ENCODE peak calls at places on chromosomes 12 and 14, in seven cellular contexts. V, Y, I, R, G, L and K are unnamed samples.

GRCh38 chr12:85191-85666 is 18.7 kb downstream of the IQSEC3 start:
- DNase-seq in Y (no peak), L (no peak), V (no peak), G (no peak), R (no peak), I (no peak), K (no peak)

GRCh38 chr12:132124766-132125425 is 19.2 kb downstream of the DDX51 start:
- DNase-seq in V (no peak), R (no peak), I (no peak), Y (no peak), L (no peak), G (no peak), K (no peak)

GRCh38 chr14:100400115-100400514 is 77.0 kb downstream of the SLC25A47 start:
- DNase-seq in R (no peak), L (no peak), G (peak; percentile 53), I (no peak), V (no peak), Y (no peak), K (no peak)

GRCh38 chr12:31466768-31467167 is 124.2 kb downstream of the DENND5B start:
- DNase-seq in G (no peak), I (no peak), L (no peak), Y (no peak), R (no peak), V (no peak), K (no peak)

GRCh38 chr12:80441921-80442320 is 2.1 kb upstream of the PTPRQ start:
- DNase-seq in L (no peak), V (no peak), Y (peak; percentile 58), I (no peak), R (no peak), G (no peak), K (no peak)

GRCh38 chr14:93729993-93730392 is 58.3 kb downstream of the PRIMA1 start:
- DNase-seq in G (no peak), L (no peak), I (no peak), V (no peak), Y (no peak), R (no peak), K (no peak)

GRCh38 chr14:105865266-105865903 is 339.0 kb downstream of the TMEM121 start:
- DNase-seq in Y (no peak), I (no peak), G (no peak), R (no peak), V (no peak), L (no peak), K (peak; percentile 94)

GRCh38 chr12:75766263-75767160 is 255.1 kb upstream of the KRR1 start:
- DNase-seq in V (peak; percentile 92), R (no peak), L (no peak), I (no peak), Y (peak; percentile 67), G (no peak), K (no peak)

GRCh38 chr12:26121323-26121740 is 3.5 kb downstream of the BHLHE41 start:
- DNase-seq in G (no peak), I (no peak), Y (no peak), L (no peak), V (no peak), R (no peak), K (no peak)

GRCh38 chr12:93128332-93128707 is 199.2 kb upstream of the EEA1 start:
- DNase-seq in V (no peak), Y (no peak), R (no peak), I (no peak), L (no peak), G (no peak), K (no peak)

GRCh38 chr12:52903855-52904508 is 894 bp downstream of the KRT8 start:
- DNase-seq in I (peak; percentile 88), Y (peak; percentile 68), L (peak; percentile 30), V (peak; percentile 64), R (peak; percentile 74), G (peak; percentile 42), K (peak; percentile 90)

GRCh38 chr12:103748002-103748401 is 93.0 kb downstream of the NT5DC3 start:
- DNase-seq in I (no peak), Y (no peak), G (no peak), L (no peak), V (no peak), R (no peak), K (no peak)

GRCh38 chr12:112841891-112842290 is 50.3 kb downstream of the RPH3A start:
- DNase-seq in V (peak; percentile 61), I (no peak), G (no peak), Y (peak; percentile 49), L (no peak), R (no peak), K (no peak)

GRCh38 chr14:55454264-55455151 is 14.1 kb upstream of the TBPL2 start:
- DNase-seq in I (no peak), V (peak; percentile 55), R (peak; percentile 42), G (peak; percentile 79), L (no peak), Y (peak; percentile 81), K (peak; percentile 62)

GRCh38 chr12:17459214-17459613 is 630.8 kb downstream of the RERGL start:
- DNase-seq in R (no peak), L (no peak), G (no peak), Y (no peak), I (no peak), V (no peak), K (no peak)

GRCh38 chr12:98735821-98736220 is 90.7 kb downstream of the APAF1 start:
- DNase-seq in Y (no peak), I (no peak), G (no peak), V (no peak), R (no peak), L (no peak), K (no peak)
- H3K4me3 ChIP-seq in Y (no peak overlapping the region), I (no peak overlapping the region), G (no peak overlapping the region), V (no peak overlapping the region), R (no peak overlapping the region), L (no peak overlapping the region), K (no peak overlapping the region)

DNA sequence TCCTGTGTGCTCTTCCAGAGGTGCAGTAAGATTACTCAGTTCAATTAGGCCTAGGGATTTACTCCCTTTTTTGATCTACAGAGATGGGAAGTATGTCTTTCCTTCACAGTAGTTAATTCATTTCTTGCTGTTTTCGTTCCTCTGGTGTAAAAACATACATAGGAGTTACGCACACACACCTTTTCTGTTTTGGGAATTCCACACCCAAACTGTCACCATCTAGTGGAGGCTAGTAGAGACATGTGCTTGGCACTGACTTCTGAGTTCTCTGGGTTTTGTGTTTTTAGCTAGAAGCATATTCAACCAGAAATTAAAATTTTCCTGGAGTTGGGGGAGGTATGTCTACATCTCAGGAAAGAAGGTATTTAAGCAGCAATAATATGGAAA is 1.4 kb downstream of the SUSD6 start:
- DNase-seq in Y (no peak), V (no peak), R (no peak), L (no peak), G (no peak), I (no peak), K (no peak)
- TF ChIP-seq CTCF in Y (no peak), V (peak; percentile 33), R (peak; percentile 15), L (peak; percentile 21), G (peak; percentile 28), I (peak; percentile 6), K (no peak)

GRCh38 chr14:103463149-103463548 is 59.5 kb downstream of the CKB start:
- DNase-seq in Y (no peak), L (no peak), R (no peak), G (no peak), V (no peak), I (no peak), K (no peak)
- TF ChIP-seq MAX in Y (no peak), L (no peak), R (no peak), G (no peak), V (no peak), I (no peak), K (no peak)

GRCh38 chr14:60658116-60658515 is 8.8 kb upstream of the SIX1 start:
- DNase-seq in Y (no peak), I (no peak), R (no peak), L (no peak), V (no peak), G (no peak), K (no peak)
- H3K4me3 ChIP-seq in Y (peak overlapping the region; percentile 59), I (no peak overlapping the region), R (peak overlapping the region; percentile 70), L (peak overlapping the region; percentile 85), V (no peak overlapping the region), G (peak overlapping the region; percentile 59), K (peak overlapping the region; percentile 66)